ENCODE peak calls at places on chromosomes 1 and 21, in eight cellular contexts. R is NCI-H2081 treated with DMSO at 0.1 percent for 48 hours; H is NT2/D1; J is BE2C; W is HTR-8/SVneo; F is stimulated activated CD4-positive, alpha-beta T cell treated with anti-CD3 and anti-CD28 coated beads, TNF-alpha, amount 100 ng/mL, for 1 hour; D is T1000; Y is psoas muscle. X is an unnamed sample.

GRCh38 chr1:54763814-54764131 is 550 bp downstream of the PARS2 start:
- DNase-seq in R (no peak), D (no peak), Y (no peak), J (no peak), F (no peak), W (no peak), H (no peak), X (no peak)

GRCh38 chr1:244100276-244100675 is 49.2 kb downstream of the ZBTB18 start:
- DNase-seq in R (no peak), F (no peak), Y (no peak), W (no peak), H (no peak), D (no peak), J (no peak), X (no peak)

GRCh38 chr1:53556657-53557227 is 97.5 kb downstream of the DMRTB1 start:
- DNase-seq in J (no peak), F (no peak), Y (no peak), W (no peak), H (no peak), R (no peak), D (no peak), X (no peak)

GRCh38 chr1:30893776-30894507 is 14.6 kb downstream of the SDC3 start:
- DNase-seq in F (no peak), D (no peak), H (no peak), R (no peak), W (no peak), Y (no peak), J (no peak), X (peak; percentile 74)

GRCh38 chr1:184590163-184590750 is 164.4 kb downstream of the EDEM3 start:
- DNase-seq in D (no peak), H (no peak), R (no peak), F (no peak), W (no peak), J (no peak), Y (no peak), X (no peak)

GRCh38 chr1:171655215-171656116 is 3.0 kb upstream of the MYOC start:
- DNase-seq in H (peak; percentile 80), D (no peak), Y (peak; percentile 79), J (peak; percentile 78), R (no peak), F (peak; percentile 23), W (no peak), X (peak; percentile 69)

GRCh38 chr1:41427943-41428735 is 56.3 kb downstream of the EDN2 start:
- DNase-seq in W (no peak), F (no peak), J (no peak), H (no peak), R (no peak), D (no peak), Y (no peak), X (no peak)

GRCh38 chr1:220803401-220804201 is 16.9 kb downstream of the MTARC1 start:
- DNase-seq in H (no peak), Y (no peak), F (no peak), D (peak; percentile 33), J (no peak), W (no peak), R (no peak), X (peak; percentile 49)

GRCh38 chr1:84164567-84165021 is 20.5 kb downstream of the PRKACB start:
- DNase-seq in R (peak; percentile 71), H (no peak), D (no peak), W (no peak), Y (no peak), F (no peak), J (no peak), X (no peak)

GRCh38 chr1:1123581-1124507 is 8.0 kb upstream of the C1orf159 start:
- DNase-seq in J (peak; percentile 30), H (no peak), R (no peak), W (no peak), F (no peak), Y (no peak), D (no peak), X (no peak)

GRCh38 chr1:246689409-246689997 is 34.7 kb upstream of the SCCPDH start:
- DNase-seq in D (peak; percentile 46), R (peak; percentile 80), H (peak; percentile 54), F (no peak), W (peak; percentile 93), Y (peak; percentile 58), J (peak; percentile 65), X (peak; percentile 91)

GRCh38 chr1:26274801-26275425 is 5.0 kb upstream of the SH3BGRL3 start:
- DNase-seq in F (no peak), D (no peak), R (no peak), J (no peak), W (no peak), H (no peak), Y (no peak), X (no peak)

GRCh38 chr1:223041481-223041880 is 101.6 kb downstream of the TLR5 start:
- DNase-seq in Y (no peak), R (no peak), W (no peak), J (no peak), D (no peak), F (no peak), H (no peak), X (no peak)

GRCh38 chr1:17168480-17168878 is 36.4 kb upstream of the PADI1 start:
- DNase-seq in D (no peak), W (peak; percentile 41), Y (no peak), J (no peak), F (no peak), R (no peak), H (no peak), X (no peak)

GRCh38 chr1:180927348-180927747 is 14.7 kb downstream of the KIAA1614 start:
- DNase-seq in H (no peak), F (no peak), D (no peak), J (peak; percentile 73), Y (no peak), W (no peak), R (no peak), X (peak; percentile 77)

GRCh38 chr21:46173573-46173972 is 10.7 kb downstream of the SPATC1L start:
- DNase-seq in D (no peak), H (no peak), J (no peak), R (no peak), F (no peak), W (no peak), Y (no peak), X (no peak)

GRCh38 chr1:43329995-43330751 is 7.4 kb upstream of the MPL start:
- DNase-seq in H (peak; percentile 78), W (peak; percentile 77), J (peak; percentile 38), D (peak; percentile 65), Y (peak; percentile 64), R (no peak), F (no peak), X (no peak)

GRCh38 chr1:111639602-111640198 is 20.1 kb downstream of the RAP1A start:
- DNase-seq in F (no peak), D (no peak), R (no peak), W (no peak), H (no peak), J (no peak), Y (no peak), X (peak; percentile 53)

GRCh38 chr1:116986531-116987255 is 14.9 kb upstream of the CD101 start:
- DNase-seq in Y (no peak), H (no peak), D (no peak), F (no peak), R (no peak), W (no peak), J (no peak), X (no peak)

GRCh38 chr1:10665930-10666850 is 130.3 kb downstream of the CASZ1 start:
- DNase-seq in D (no peak), H (no peak), F (no peak), J (no peak), W (no peak), Y (peak; percentile 84), R (no peak), X (no peak)

GRCh38 chr1:190477687-190478192 is at the start of gene BRINP3:
- DNase-seq in J (no peak), W (peak; percentile 3), Y (no peak), D (no peak), R (no peak), H (no peak), F (no peak), X (no peak)

GRCh38 chr1:10475510-10475909 is 760 bp downstream of the PEX14 start:
- DNase-seq in Y (no peak), H (no peak), R (no peak), J (no peak), D (no peak), W (no peak), F (no peak), X (no peak)

GRCh38 chr1:121586369-121587229 is 401.8 kb downstream of the SRGAP2C start:
- DNase-seq in F (no peak), H (peak; percentile 76), J (no peak), Y (no peak), W (no peak), D (no peak), R (no peak), X (no peak)

GRCh38 chr1:32197074-32197473 is 3.3 kb upstream of the CCDC28B start:
- DNase-seq in D (no peak), W (no peak), H (no peak), Y (no peak), F (no peak), J (no peak), R (no peak), X (no peak)

GRCh38 chr1:153567621-153568366 is 2.1 kb upstream of the S100A2 start:
- DNase-seq in Y (no peak), R (no peak), H (no peak), J (peak; percentile 62), F (no peak), W (no peak), D (peak; percentile 12), X (peak; percentile 68)

GRCh38 chr1:55402117-55402516 is 187.0 kb upstream of the USP24 start:
- DNase-seq in F (no peak), J (no peak), Y (no peak), D (peak; percentile 31), W (no peak), H (no peak), R (no peak), X (no peak)

GRCh38 chr1:198553017-198553416 is 12.5 kb upstream of the ATP6V1G3 start:
- DNase-seq in H (no peak), D (no peak), Y (no peak), W (no peak), J (no peak), F (no peak), R (no peak), X (no peak)

GRCh38 chr1:158068918-158069317 is 75.5 kb downstream of the KIRREL1 start:
- DNase-seq in R (no peak), Y (no peak), F (no peak), D (no peak), H (no peak), J (no peak), W (no peak), X (no peak)

GRCh38 chr1:15692121-15692682 is 8.1 kb downstream of the PLEKHM2 start:
- DNase-seq in Y (no peak), W (no peak), D (no peak), J (no peak), H (no peak), F (no peak), R (no peak), X (no peak)

GRCh38 chr1:66374561-66375111 is 159.3 kb upstream of the SGIP1 start:
- DNase-seq in J (no peak), R (no peak), F (no peak), Y (no peak), H (no peak), D (no peak), W (peak; percentile 34), X (no peak)

GRCh38 chr1:232009741-232010140 is 383.2 kb downstream of the DISC1 start:
- DNase-seq in J (no peak), Y (no peak), R (no peak), W (no peak), H (no peak), D (no peak), F (no peak), X (no peak)

GRCh38 chr1:15272009-15272781 is 25.2 kb downstream of the FHAD1 start:
- DNase-seq in W (peak; percentile 78), F (no peak), Y (peak; percentile 33), R (no peak), D (peak; percentile 46), J (peak; percentile 65), H (peak; percentile 52), X (peak; percentile 94)

GRCh38 chr1:33195560-33195959 is 13.7 kb upstream of the TRIM62 start:
- DNase-seq in H (no peak), J (no peak), Y (no peak), D (no peak), W (no peak), R (no peak), F (no peak), X (no peak)

GRCh38 chr1:50105430-50105829 is 3.3 kb upstream of the ELAVL4 start:
- DNase-seq in H (no peak), F (no peak), Y (no peak), R (peak; percentile 54), J (peak; percentile 31), W (no peak), D (no peak), X (peak; percentile 88)

X was measured in NCI-H82.